ENCODE peak calls at places on chromosomes 7 and 10, in five cellular contexts. R is lung, H is RWPE1, D is GM20000, O is GM10248. T is an unnamed sample.

GRCh38 chr10:101793526-101793925 is 10.3 kb upstream of the NPM3 start:
- DNase-seq in O (no peak), H (no peak), D (no peak), R (no peak), T (no peak)

GRCh38 chr10:102714621-102715455 is at the start of gene SFXN2:
- DNase-seq in R (peak; percentile 55), D (no peak), O (no peak), H (no peak), T (peak; percentile 73)

GRCh38 chr10:6141296-6142151 is 52.7 kb downstream of the RBM17 start:
- DNase-seq in R (no peak), O (peak; percentile 78), D (peak; percentile 81), H (peak; percentile 71), T (peak; percentile 40)

GRCh38 chr7:51700593-51701215 is 384.1 kb upstream of the COBL start:
- DNase-seq in O (no peak), R (no peak), H (no peak), D (no peak), T (no peak)

GRCh38 chr10:89242340-89242680 is 9.3 kb downstream of the LIPA start:
- DNase-seq in O (no peak), D (no peak), H (no peak), R (no peak), T (no peak)

GRCh38 chr10:125629758-125630376 is 53.1 kb downstream of the TEX36 start:
- DNase-seq in O (peak; percentile 41), R (no peak), H (peak; percentile 76), D (peak; percentile 35), T (no peak)

GRCh38 chr7:44377134-44377463 is 51.7 kb upstream of the CAMK2B start:
- DNase-seq in O (no peak), H (no peak), D (no peak), R (no peak), T (no peak)

GRCh38 chr7:155090647-155091046 is 20.5 kb downstream of the HTR5A start:
- DNase-seq in H (peak; percentile 39), R (no peak), D (no peak), O (no peak), T (peak; percentile 73)

GRCh38 chr7:132121987-132122386 is 454.3 kb downstream of the PLXNA4 start:
- DNase-seq in O (no peak), R (no peak), H (no peak), D (no peak), T (no peak)

GRCh38 chr10:110170142-110170887 is 37.1 kb upstream of the MXI1 start:
- DNase-seq in O (no peak), D (no peak), H (no peak), R (peak; percentile 28), T (no peak)

GRCh38 chr10:34297551-34298370 is 517.3 kb downstream of the PARD3 start:
- DNase-seq in O (no peak), H (no peak), D (no peak), R (no peak), T (no peak)

GRCh38 chr10:19656420-19657042 is 159.7 kb upstream of the PLXDC2 start:
- DNase-seq in R (no peak), D (no peak), O (no peak), H (no peak), T (no peak)

GRCh38 chr10:112956631-112957350 is 6.7 kb downstream of the TCF7L2 start:
- DNase-seq in O (no peak), R (no peak), H (no peak), D (no peak), T (no peak)

GRCh38 chr10:76523215-76523614 is 1091.8 kb downstream of the LRMDA start:
- DNase-seq in D (no peak), O (no peak), H (no peak), R (peak; percentile 47), T (no peak)

GRCh38 chr10:110794808-110795207 is 76.9 kb upstream of the PDCD4 start:
- DNase-seq in H (no peak), O (no peak), D (no peak), R (no peak), T (no peak)

GRCh38 chr7:42493436-42494198 is 256.6 kb upstream of the GLI3 start:
- DNase-seq in O (no peak), H (peak; percentile 70), R (peak; percentile 79), D (no peak), T (peak; percentile 40)

GRCh38 chr7:79453558-79454324 is at the start of gene MAGI2:
- DNase-seq in H (peak; percentile 13), O (peak; percentile 8), R (peak; percentile 77), D (no peak), T (peak; percentile 19)

GRCh38 chr7:141012696-141013344 is 1.9 kb downstream of the MRPS33 start:
- DNase-seq in H (peak; percentile 10), R (no peak), O (no peak), D (no peak), T (no peak)

GRCh38 chr7:127813991-127814556 is 162.1 kb downstream of the SND1 start:
- DNase-seq in R (no peak), D (no peak), O (no peak), H (no peak), T (no peak)

GRCh38 chr7:90266808-90267207 is 21.8 kb downstream of the CFAP69 start:
- DNase-seq in H (no peak), D (no peak), R (no peak), O (no peak), T (no peak)

GRCh38 chr7:90256778-90257177 is 11.8 kb downstream of the CFAP69 start:
- DNase-seq in O (no peak), D (no peak), H (no peak), R (no peak), T (no peak)

GRCh38 chr7:90267263-90267858 is 22.4 kb downstream of the CFAP69 start:
- DNase-seq in D (no peak), O (no peak), R (no peak), H (no peak), T (no peak)

GRCh38 chr7:90261441-90261840 is 16.5 kb downstream of the CFAP69 start:
- DNase-seq in R (no peak), D (no peak), H (no peak), O (no peak), T (no peak)

GRCh38 chr7:90262438-90262837 is 17.5 kb downstream of the CFAP69 start:
- DNase-seq in H (peak; percentile 54), O (peak; percentile 44), R (no peak), D (peak; percentile 45), T (no peak)
- TF ChIP-seq CTCF in H (peak; percentile 46), O (peak; percentile 42), R (no peak), D (peak; percentile 15), T (peak; percentile 31)

DNA sequence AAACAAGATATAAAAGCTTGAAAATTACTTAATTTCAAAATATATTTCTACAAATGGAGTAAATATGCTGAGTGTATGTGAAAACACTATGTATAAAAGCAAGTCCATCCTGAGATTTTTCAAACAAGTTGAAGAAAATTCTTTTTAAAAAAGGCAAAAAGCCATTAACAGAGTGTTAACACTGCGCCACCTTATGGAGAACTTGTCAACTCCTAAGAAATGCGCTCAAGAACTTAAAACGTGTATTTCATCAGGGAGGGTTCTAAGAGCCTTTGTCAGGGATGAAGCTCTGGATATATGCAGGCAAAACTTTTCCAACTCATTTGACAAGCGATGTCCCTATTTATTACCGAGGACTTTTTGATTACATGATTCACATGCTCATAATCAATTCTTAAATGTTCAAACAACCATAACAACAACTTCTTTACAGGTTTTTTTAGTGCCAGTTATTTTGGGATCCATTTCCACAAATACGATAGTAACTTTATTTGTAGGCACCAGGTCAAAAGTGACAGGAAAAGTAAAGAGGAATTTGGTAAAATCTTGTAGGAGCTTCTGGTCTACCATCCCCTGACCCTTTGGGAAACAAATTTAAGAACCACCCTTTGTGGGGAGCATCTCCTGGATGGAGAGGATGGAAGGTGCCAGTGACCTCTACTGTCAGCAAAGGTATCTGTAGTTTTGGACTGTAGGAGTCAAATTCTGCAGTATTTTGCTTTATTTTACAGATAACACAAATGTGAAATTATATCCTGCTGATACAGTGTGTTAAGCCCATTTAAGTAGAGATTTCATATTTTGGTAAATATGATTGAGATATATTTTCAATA is 23.2 kb downstream of the CALCR start:
- DNase-seq in R (no peak), O (peak; percentile 3), H (no peak), D (no peak), T (peak; percentile 16)
- TF ChIP-seq CTCF in R (peak; percentile 11), O (peak; percentile 53), H (peak; percentile 70), D (peak; percentile 8), T (peak; percentile 35)

DNA sequence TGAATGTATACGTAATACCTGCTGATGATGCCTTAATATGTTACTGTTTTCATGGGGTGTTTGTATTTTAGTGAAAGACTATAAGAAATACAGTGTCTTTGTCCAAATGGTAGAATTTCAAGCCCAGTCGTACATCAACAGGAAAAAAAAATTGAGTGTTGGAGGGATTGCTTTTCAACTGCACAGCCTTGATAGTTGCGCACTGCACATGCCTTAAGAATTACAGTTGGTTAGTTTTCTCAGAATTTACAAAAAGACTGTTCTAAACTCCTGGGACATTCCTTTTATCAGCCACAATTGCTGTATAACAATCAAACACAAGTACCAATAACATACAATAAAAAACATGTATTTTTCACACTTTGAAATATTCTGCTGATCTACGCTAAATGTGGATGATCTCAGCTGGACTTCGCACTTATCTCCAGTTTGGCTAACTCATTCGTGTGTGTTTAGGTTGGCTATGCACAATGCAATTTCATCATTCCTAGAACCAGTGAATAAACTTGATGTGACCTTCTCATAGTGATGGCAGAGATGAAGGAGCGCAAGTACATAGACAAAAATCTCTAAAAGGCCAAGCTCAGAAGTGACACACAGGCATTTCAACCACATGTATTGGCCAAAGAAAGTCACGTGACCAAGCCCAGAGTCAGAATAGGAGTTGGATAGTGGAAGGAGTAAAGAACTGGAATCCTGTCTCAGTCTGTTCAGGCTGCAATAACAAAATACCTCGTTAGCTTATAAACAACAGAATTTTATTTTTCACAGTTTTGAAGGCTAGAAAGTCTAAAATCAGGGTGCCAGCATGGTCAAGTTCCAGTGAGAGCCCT is 152.3 kb downstream of the IPMK start:
- DNase-seq in D (no peak), R (no peak), H (no peak), O (no peak), T (no peak)
- TF ChIP-seq CTCF in D (no peak), R (no peak), H (no peak), O (no peak), T (no peak)

GRCh38 chr7:1193593-1194424 is 33.8 kb upstream of the ZFAND2A start:
- DNase-seq in R (no peak), H (peak; percentile 72), D (no peak), O (no peak), T (peak; percentile 62)
- TF ChIP-seq CTCF in R (no peak), H (peak; percentile 79), D (no peak), O (peak; percentile 24), T (peak; percentile 23)

GRCh38 chr7:5406957-5407930 is 16.4 kb downstream of the TNRC18 start:
- DNase-seq in D (no peak), R (no peak), H (no peak), O (no peak), T (no peak)
- TF ChIP-seq CTCF in D (no peak), R (no peak), H (no peak), O (no peak), T (no peak)

DNA sequence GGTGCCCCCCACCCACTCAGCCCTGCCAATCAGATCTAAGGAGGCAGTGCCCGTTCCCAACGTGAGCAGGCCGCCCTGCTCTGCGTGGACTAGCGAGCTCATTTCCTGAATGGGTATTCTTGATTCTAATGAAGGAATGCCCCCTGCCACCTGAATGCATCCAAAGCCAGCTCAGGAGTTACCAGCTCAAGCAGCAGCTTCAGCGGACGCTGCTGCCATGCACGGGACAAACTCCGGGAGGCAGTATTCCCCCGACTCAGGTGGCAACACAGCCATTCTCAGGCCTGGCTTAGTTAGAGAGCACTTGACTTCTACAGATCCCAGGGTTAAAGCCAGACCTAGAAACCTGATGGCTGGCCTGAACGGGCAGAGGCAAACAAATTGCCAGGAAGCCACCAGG is 25.8 kb downstream of the PSAP start:
- DNase-seq in R (no peak), H (no peak), D (no peak), O (no peak), T (no peak)
- TF ChIP-seq CTCF in R (no peak), H (no peak), D (no peak), O (no peak), T (no peak)

GRCh38 chr10:29858352-29859267 is 200.8 kb downstream of the JCAD start:
- DNase-seq in H (peak; percentile 71), O (no peak), D (no peak), R (peak; percentile 64), T (no peak)
- TF ChIP-seq CTCF in H (peak; percentile 70), O (no peak), D (no peak), R (peak; percentile 46), T (no peak)